ENCODE peak calls at places on chromosome 20, in eight cellular contexts. E is stomach; Z is heart left ventricle; S is naive thymus-derived CD4-positive, alpha-beta T cell; C is pancreas; W is hepatocyte; K is IMR-90; V is uterus. A is an unnamed sample.

GRCh38 chr20:12575352-12576095 is 433.2 kb upstream of the SPTLC3 start:
- DNase-seq in E (peak), Z (peak), S (no peak), C (peak), W (peak), K (no peak), V (peak), A (no peak)

GRCh38 chr20:45098096-45098773 is 2.7 kb downstream of the KCNS1 start:
- DNase-seq in E (peak), Z (no peak), S (peak), C (peak), W (peak), K (no peak), V (no peak), A (no peak)

GRCh38 chr20:36084897-36085617 is 69.5 kb upstream of the EPB41L1 start:
- DNase-seq in E (no peak), Z (no peak), S (no peak), C (no peak), W (peak), K (no peak), V (no peak), A (no peak)

GRCh38 chr20:14951105-14951504 is 613.7 kb upstream of the FLRT3 start:
- DNase-seq in E (no peak), Z (no peak), S (no peak), C (no peak), W (no peak), K (no peak), V (no peak), A (peak)

GRCh38 chr20:17875106-17875980 is 93.3 kb downstream of the SNX5 start:
- DNase-seq in E (peak), Z (peak), S (no peak), C (peak), W (peak), K (peak), V (peak), A (no peak)

GRCh38 chr20:34703573-34704176 is 469 bp upstream of the TP53INP2 start:
- DNase-seq in E (peak), Z (peak), S (peak), C (peak), W (peak), K (peak), V (peak), A (no peak)

GRCh38 chr20:35290887-35291417 is 1.3 kb downstream of the FAM83C start:
- DNase-seq in E (no peak), Z (no peak), S (no peak), C (no peak), W (no peak), K (no peak), V (no peak), A (no peak)

GRCh38 chr20:57141492-57141891 is 124.9 kb downstream of the BMP7 start:
- DNase-seq in E (no peak), Z (no peak), S (no peak), C (no peak), W (no peak), K (no peak), V (no peak), A (no peak)

GRCh38 chr20:17499041-17499440 is 32.1 kb downstream of the BFSP1 start:
- DNase-seq in E (no peak), Z (no peak), S (no peak), C (no peak), W (no peak), K (peak), V (no peak), A (no peak)

GRCh38 chr20:34475979-34476736 is 40.1 kb upstream of the DYNLRB1 start:
- DNase-seq in E (peak), Z (peak), S (peak), C (peak), W (peak), K (peak), V (peak), A (no peak)

GRCh38 chr20:41094656-41095055 is 42.7 kb upstream of the PLCG1 start:
- DNase-seq in E (no peak), Z (no peak), S (no peak), C (no peak), W (no peak), K (peak), V (no peak), A (no peak)

GRCh38 chr20:45034436-45034835 is 66.5 kb downstream of the KCNS1 start:
- DNase-seq in E (no peak), Z (no peak), S (peak), C (no peak), W (no peak), K (no peak), V (no peak), A (no peak)

GRCh38 chr20:47713941-47714450 is 71.3 kb downstream of the SULF2 start:
- DNase-seq in E (no peak), Z (no peak), S (no peak), C (no peak), W (no peak), K (peak), V (peak), A (no peak)
- H3K4me3 ChIP-seq in E (no peak), Z (no peak), S (no peak), C (no peak), W (no peak), K (no peak), V (no peak), A (no peak)

GRCh38 chr20:58147628-58148370 is 80.7 kb downstream of the ANKRD60 start:
- DNase-seq in E (no peak), Z (no peak), S (no peak), C (no peak), W (no peak), K (no peak), V (no peak), A (no peak)

GRCh38 chr20:58144071-58144470 is 84.4 kb downstream of the ANKRD60 start:
- DNase-seq in E (no peak), Z (no peak), S (no peak), C (no peak), W (no peak), K (no peak), V (no peak), A (no peak)

GRCh38 chr20:58146761-58147160 is 81.7 kb downstream of the ANKRD60 start:
- DNase-seq in E (no peak), Z (no peak), S (no peak), C (no peak), W (no peak), K (no peak), V (peak), A (no peak)

GRCh38 chr20:58145506-58146080 is 82.9 kb downstream of the ANKRD60 start:
- DNase-seq in E (no peak), Z (no peak), S (no peak), C (no peak), W (no peak), K (no peak), V (no peak), A (no peak)

DNA sequence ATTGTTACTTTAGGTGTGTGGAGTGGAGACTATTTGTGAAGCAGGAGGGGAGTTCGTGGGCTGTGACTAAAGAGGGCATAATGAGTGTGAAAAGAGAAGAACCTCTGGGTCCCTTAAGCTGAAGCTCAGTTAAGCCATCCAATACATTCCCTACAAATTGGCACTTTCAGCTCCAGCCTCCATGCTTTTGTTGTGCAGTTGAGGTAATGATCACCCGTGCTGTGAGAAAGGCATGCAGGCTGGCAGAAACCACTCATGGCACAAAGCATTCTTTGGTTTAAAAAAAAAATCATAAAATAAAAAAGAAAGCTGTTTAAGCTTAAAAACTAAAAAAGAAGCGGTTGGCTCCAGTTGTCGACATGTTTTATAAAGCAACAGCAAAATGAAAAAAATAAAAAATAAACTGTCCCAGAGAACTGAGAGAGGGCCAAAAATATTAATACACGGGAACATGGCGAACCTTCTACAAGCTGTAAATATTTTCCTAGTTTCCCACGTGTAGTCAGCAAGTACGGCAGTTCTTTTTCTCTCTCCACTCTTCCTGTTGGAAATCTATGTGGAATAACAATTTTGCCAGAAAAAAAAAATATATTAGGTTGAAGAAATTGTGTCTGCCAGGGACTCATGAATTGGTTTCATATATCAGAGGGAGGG is 82.2 kb downstream of the ANKRD60 start:
- DNase-seq in E (no peak), Z (no peak), S (no peak), C (no peak), W (no peak), K (no peak), V (peak), A (no peak)
- H3K4me3 ChIP-seq in E (no peak), Z (no peak), S (no peak), C (no peak), W (no peak), K (no peak), V (no peak), A (no peak)

GRCh38 chr20:63264519-63264918 is 8.1 kb upstream of the ARFGAP1 start:
- DNase-seq in E (no peak), Z (no peak), S (no peak), C (no peak), W (no peak), K (no peak), V (no peak), A (no peak)
- H3K4me3 ChIP-seq in E (no peak), Z (no peak), S (no peak), C (no peak), W (no peak), K (no peak), V (no peak), A (no peak)

GRCh38 chr20:32968833-32969241 is 35.4 kb downstream of the SUN5 start:
- DNase-seq in E (no peak), Z (no peak), S (peak), C (no peak), W (no peak), K (no peak), V (no peak), A (no peak)

GRCh38 chr20:32970973-32971300 is 33.3 kb downstream of the SUN5 start:
- DNase-seq in E (no peak), Z (no peak), S (no peak), C (no peak), W (peak), K (no peak), V (no peak), A (no peak)

GRCh38 chr20:32971703-32972161 is 32.5 kb downstream of the SUN5 start:
- DNase-seq in E (no peak), Z (no peak), S (peak), C (no peak), W (no peak), K (no peak), V (no peak), A (no peak)

GRCh38 chr20:32970115-32970972 is 33.9 kb downstream of the SUN5 start:
- DNase-seq in E (no peak), Z (no peak), S (no peak), C (no peak), W (peak), K (no peak), V (no peak), A (no peak)

DNA sequence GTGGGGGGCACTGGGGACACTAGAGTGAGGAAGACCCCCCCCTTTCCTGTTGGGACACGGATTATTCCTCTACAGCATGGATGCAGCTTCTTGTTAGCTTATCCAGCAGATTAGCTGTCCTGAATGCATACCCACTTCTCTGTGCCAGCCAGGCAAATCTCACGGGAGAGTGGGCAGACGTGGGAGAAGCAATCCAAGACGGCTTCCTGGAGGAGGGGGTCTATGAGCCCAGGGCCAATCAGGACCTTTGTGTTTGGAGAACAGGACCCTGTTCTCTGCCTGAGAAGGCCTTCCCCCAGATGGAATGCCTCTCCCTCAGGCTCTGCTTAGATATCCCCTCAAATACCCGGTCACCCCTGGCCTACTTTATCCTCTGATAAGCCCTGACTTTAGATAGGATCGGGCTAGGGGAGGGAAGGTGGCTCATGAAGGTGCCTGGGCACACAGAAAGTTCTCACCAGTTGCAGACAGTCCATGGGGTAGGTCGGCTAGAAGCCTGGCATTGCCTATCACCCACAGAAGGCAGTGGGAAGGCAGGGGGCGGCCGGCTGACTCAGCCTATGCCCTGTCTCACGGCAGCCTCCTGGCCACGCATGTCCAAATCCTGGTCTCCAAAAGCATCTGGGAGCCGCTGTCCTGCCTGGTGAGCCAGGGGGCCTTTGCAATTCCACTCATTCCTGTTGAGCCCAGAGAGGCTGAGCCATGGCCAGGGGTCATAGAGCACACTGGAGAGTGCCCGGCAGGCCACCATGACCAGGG is 34.7 kb downstream of the SUN5 start:
- DNase-seq in E (no peak), Z (no peak), S (no peak), C (no peak), W (peak), K (no peak), V (no peak), A (no peak)
- H3K4me3 ChIP-seq in E (no peak), Z (no peak), S (no peak), C (no peak), W (no peak), K (no peak), V (no peak), A (no peak)